ENCODE peak calls at places on chromosomes 3 and 15, in nine cellular contexts. P is esophagus muscularis mucosa, Q is psoas muscle, T is vagina, Z is fibroblast of lung, J is cardiac muscle cell, Y is HepG2, E is SK-N-SH, X is body of pancreas. U is an unnamed sample. For H3K4me1, the result is how much of the 10 kb centered on the place peaks cover.

GRCh38 chr3:150078983-150079739 is 108.5 kb upstream of the PFN2 start:
- DNase-seq in P (peak), Q (no peak), T (no peak), Z (peak), J (no peak), Y (no peak), E (peak), X (peak), U (no peak)

GRCh38 chr3:124142389-124142970 is 150.6 kb upstream of the ROPN1 start:
- DNase-seq in P (no peak), Q (no peak), T (no peak), Z (peak), J (no peak), Y (no peak), E (no peak), X (no peak), U (no peak)

GRCh38 chr3:43175541-43175940 is 69.7 kb upstream of the POMGNT2 start:
- DNase-seq in P (no peak), Q (no peak), T (peak), Z (no peak), J (no peak), Y (no peak), E (no peak), X (no peak), U (no peak)

GRCh38 chr3:15256861-15257341 is 50.9 kb downstream of the CAPN7 start:
- DNase-seq in P (no peak), Q (peak), T (no peak), Z (no peak), J (peak), Y (no peak), E (no peak), X (no peak), U (no peak)

GRCh38 chr15:65305776-65306175 is 1.3 kb downstream of the RNU5B-1 start:
- DNase-seq in P (no peak), Q (no peak), T (no peak), Z (no peak), J (no peak), Y (no peak), E (no peak), X (no peak), U (no peak)

GRCh38 chr3:175940243-175940642 is 1081.1 kb downstream of the NAALADL2 start:
- DNase-seq in P (no peak), Q (no peak), T (no peak), Z (peak), J (no peak), Y (no peak), E (no peak), X (no peak), U (no peak)

GRCh38 chr3:65006300-65006739 is 318.5 kb upstream of the ADAMTS9 start:
- DNase-seq in P (no peak), Q (no peak), T (no peak), Z (peak), J (no peak), Y (no peak), E (no peak), X (no peak), U (no peak)

GRCh38 chr3:183268361-183268760 is 15.3 kb downstream of the B3GNT5 start:
- DNase-seq in P (no peak), Q (no peak), T (no peak), Z (no peak), J (no peak), Y (no peak), E (no peak), X (no peak), U (no peak)

GRCh38 chr15:90184119-90184785 is 16.9 kb upstream of the SEMA4B start:
- DNase-seq in P (no peak), Q (peak), T (no peak), Z (peak), J (peak), Y (peak), E (no peak), X (peak), U (no peak)

GRCh38 chr3:23823620-23824019 is 17.9 kb downstream of the UBE2E1 start:
- DNase-seq in P (no peak), Q (no peak), T (no peak), Z (no peak), J (no peak), Y (no peak), E (no peak), X (no peak), U (no peak)
- H3K4me1 ChIP-seq in P (half or more), Q (half or more), T (under half), Z (under half), J (under half), Y (under half), E (under half), X (under half), U (under half)

GRCh38 chr15:61818801-61819200 is 241.4 kb downstream of the VPS13C start:
- DNase-seq in P (peak), Q (no peak), T (peak), Z (no peak), J (no peak), Y (no peak), E (no peak), X (no peak), U (no peak)

GRCh38 chr15:61820212-61820611 is 240.0 kb downstream of the VPS13C start:
- DNase-seq in P (peak), Q (no peak), T (no peak), Z (no peak), J (no peak), Y (no peak), E (no peak), X (no peak), U (no peak)

GRCh38 chr15:61820951-61821350 is 239.3 kb downstream of the VPS13C start:
- DNase-seq in P (peak), Q (no peak), T (no peak), Z (no peak), J (no peak), Y (no peak), E (no peak), X (no peak), U (no peak)

GRCh38 chr15:61816856-61817255 is 243.4 kb downstream of the VPS13C start:
- DNase-seq in P (peak), Q (no peak), T (no peak), Z (no peak), J (no peak), Y (no peak), E (no peak), X (no peak), U (no peak)

GRCh38 chr15:61819386-61819785 is 240.9 kb downstream of the VPS13C start:
- DNase-seq in P (peak), Q (no peak), T (peak), Z (no peak), J (no peak), Y (no peak), E (no peak), X (no peak), U (no peak)
- H3K27ac ChIP-seq in P (no peak), Q (no peak), T (no peak), Z (no peak), J (no peak), Y (no peak), E (no peak), X (no peak), U (no peak)

DNA sequence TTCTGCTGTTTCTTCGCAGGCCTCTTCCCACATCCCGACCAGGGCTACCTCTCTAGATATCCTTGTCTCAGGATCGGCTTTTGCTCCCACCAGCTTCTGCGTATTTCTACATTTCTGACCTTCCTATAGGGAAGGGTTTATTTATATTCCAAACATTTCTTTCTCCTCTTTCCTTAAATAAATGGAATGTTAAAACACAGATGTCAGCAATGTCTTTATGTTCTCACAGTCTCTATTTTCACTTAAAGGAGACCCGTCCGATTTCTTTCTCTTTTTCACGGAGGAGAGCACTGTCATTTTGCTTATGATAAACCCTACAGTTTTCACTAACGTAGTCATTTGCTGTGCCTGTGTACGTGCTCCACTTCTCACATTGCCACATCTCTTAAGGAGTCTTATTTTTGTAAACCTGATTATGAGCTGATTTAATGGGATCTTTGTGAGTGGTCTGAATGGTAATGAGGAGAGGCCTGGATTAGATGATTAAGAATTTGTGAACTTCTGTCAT is 630 bp downstream of the KIF15 start:
- DNase-seq in P (no peak), Q (no peak), T (no peak), Z (no peak), J (no peak), Y (no peak), E (peak), X (no peak), U (no peak)
- H3K4me3 ChIP-seq in P (peak), Q (peak), T (peak), Z (peak), J (peak), Y (peak), E (peak), X (peak), U (peak)

GRCh38 chr15:60583194-60583593 is 104.3 kb upstream of the ICE2 start:
- DNase-seq in P (no peak), Q (no peak), T (no peak), Z (no peak), J (no peak), Y (no peak), E (no peak), X (no peak), U (no peak)

GRCh38 chr15:60576515-60576914 is 97.6 kb upstream of the ICE2 start:
- DNase-seq in P (no peak), Q (no peak), T (no peak), Z (no peak), J (no peak), Y (no peak), E (no peak), X (no peak), U (no peak)

GRCh38 chr15:60582370-60583036 is 103.6 kb upstream of the ICE2 start:
- DNase-seq in P (no peak), Q (no peak), T (no peak), Z (no peak), J (no peak), Y (peak), E (no peak), X (no peak), U (no peak)

GRCh38 chr15:60580650-60581415 is 101.9 kb upstream of the ICE2 start:
- DNase-seq in P (no peak), Q (no peak), T (no peak), Z (no peak), J (no peak), Y (peak), E (no peak), X (no peak), U (peak)

DNA sequence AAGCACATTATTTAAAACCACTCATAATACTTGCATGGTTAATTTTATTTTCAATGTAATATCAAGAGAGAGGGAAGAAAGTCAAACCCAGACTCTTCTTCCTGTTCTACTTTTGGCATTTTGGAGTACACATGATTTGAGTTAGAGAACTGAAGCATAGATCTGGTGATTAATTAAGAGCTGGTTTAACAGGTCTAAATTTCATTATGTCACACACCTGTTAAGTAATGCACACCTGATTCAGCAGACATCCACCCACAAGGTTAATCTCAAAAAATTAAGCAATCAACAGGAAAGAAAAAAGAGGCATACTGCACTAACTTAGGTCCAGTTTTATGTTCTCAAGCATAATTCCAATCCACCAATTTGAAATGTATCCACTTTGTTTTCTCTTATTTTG is 101.1 kb upstream of the ICE2 start:
- DNase-seq in P (no peak), Q (no peak), T (no peak), Z (no peak), J (no peak), Y (no peak), E (no peak), X (no peak), U (peak)
- H3K4me1 ChIP-seq in P (half or more), Q (half or more), T (half or more), Z (under half), J (under half), Y (half or more), E (under half), X (half or more), U (half or more)

GRCh38 chr15:92029104-92029466 is 175.6 kb downstream of the SLCO3A1 start:
- DNase-seq in P (no peak), Q (no peak), T (no peak), Z (no peak), J (no peak), Y (no peak), E (no peak), X (no peak), U (no peak)

GRCh38 chr15:92033723-92034122 is 180.2 kb downstream of the SLCO3A1 start:
- DNase-seq in P (no peak), Q (no peak), T (no peak), Z (no peak), J (no peak), Y (no peak), E (no peak), X (no peak), U (no peak)

GRCh38 chr15:92025717-92026270 is 172.3 kb downstream of the SLCO3A1 start:
- DNase-seq in P (no peak), Q (no peak), T (no peak), Z (no peak), J (no peak), Y (no peak), E (no peak), X (no peak), U (no peak)

GRCh38 chr15:92033319-92033718 is 179.8 kb downstream of the SLCO3A1 start:
- DNase-seq in P (no peak), Q (no peak), T (no peak), Z (no peak), J (no peak), Y (no peak), E (no peak), X (no peak), U (no peak)

GRCh38 chr15:92029767-92030166 is 176.3 kb downstream of the SLCO3A1 start:
- DNase-seq in P (no peak), Q (no peak), T (no peak), Z (no peak), J (no peak), Y (no peak), E (no peak), X (no peak), U (no peak)
- H3K27ac ChIP-seq in P (peak), Q (peak), T (peak), Z (no peak), J (no peak), Y (no peak), E (no peak), X (no peak), U (no peak)

DNA sequence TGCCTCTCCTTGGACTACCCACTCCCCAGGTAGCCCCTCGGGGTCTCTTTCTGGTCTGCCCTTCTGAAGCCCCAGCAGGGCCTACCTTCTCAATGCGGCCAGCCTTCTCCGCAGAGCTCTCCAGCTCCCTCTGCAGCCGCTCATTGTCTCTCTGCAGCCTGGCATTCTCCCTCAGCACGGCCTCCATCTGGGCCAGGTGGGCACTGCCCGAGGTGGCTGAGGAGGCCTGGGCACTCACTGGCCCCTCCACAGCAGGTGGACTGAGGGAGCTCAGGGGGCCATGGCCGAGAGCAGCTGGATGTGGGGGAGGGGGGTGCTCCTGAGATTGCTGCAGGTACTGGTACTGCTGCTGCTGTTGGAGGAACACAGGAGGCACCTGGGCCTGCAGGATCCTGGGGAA is 6.8 kb downstream of the AMOTL2 start:
- DNase-seq in P (no peak), Q (peak), T (no peak), Z (no peak), J (no peak), Y (no peak), E (no peak), X (no peak), U (no peak)
- H3K4me3 ChIP-seq in P (peak), Q (no peak), T (no peak), Z (no peak), J (no peak), Y (no peak), E (no peak), X (no peak), U (no peak)

DNA sequence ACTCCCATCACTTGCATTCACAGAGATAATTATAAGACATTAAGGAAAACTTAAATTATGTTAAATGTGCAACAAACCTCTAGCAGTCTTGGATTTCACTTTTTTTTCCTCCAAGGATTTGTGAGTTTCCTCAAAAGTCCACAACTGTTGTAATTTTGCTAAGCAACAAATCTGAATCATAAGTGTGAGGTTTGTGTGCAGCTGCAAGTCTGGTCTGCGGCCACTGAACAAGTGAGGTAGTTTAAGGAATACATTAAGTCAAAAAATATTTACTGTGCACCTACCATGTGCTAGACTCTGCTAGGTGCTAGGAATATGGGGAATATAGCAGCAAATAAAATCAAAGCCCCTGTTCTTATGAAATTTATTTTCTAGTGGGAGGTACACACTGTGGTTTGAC is 70.2 kb downstream of the LRRC28 start:
- DNase-seq in P (no peak), Q (no peak), T (no peak), Z (peak), J (no peak), Y (no peak), E (no peak), X (no peak), U (no peak)
- H3K4me1 ChIP-seq in P (under half), Q (under half), T (under half), Z (under half), J (under half), Y (half or more), E (under half), X (under half), U (under half)